ENCODE peak calls at places on chromosome 6, in five cellular contexts. One of them, this sample, is unnamed. For H3K4me1, the result is how much of the 10 kb centered on the place peaks cover.

GRCh38 chr6:82881519-82881918 is 184.1 kb downstream of the UBE3D start:
- DNase-seq in K562: no peak
- DNase-seq in H1: no peak
- DNase-seq in A549: no peak
- DNase-seq in HepG2: no peak
- DNase-seq in this sample: no peak

GRCh38 chr6:14824060-14824834 is 421.6 kb upstream of the JARID2 start:
- DNase-seq in H1: no peak
- DNase-seq in A549: no peak
- DNase-seq in K562: no peak
- DNase-seq in HepG2: no peak
- DNase-seq in this sample: no peak

GRCh38 chr6:113847435-113847834 is 9.7 kb upstream of the MARCKS start:
- DNase-seq in K562: no peak
- DNase-seq in H1: no peak
- DNase-seq in HepG2: no peak
- DNase-seq in A549: no peak
- DNase-seq in this sample: no peak

GRCh38 chr6:99743647-99744046 is 137.0 kb downstream of the PRDM13 start:
- DNase-seq in HepG2: no peak
- DNase-seq in K562: no peak
- DNase-seq in H1: no peak
- DNase-seq in A549: no peak
- DNase-seq in this sample: no peak

GRCh38 chr6:32886674-32887383 is 32.8 kb downstream of the PSMB9 start:
- DNase-seq in A549: no peak
- DNase-seq in H1: no peak
- DNase-seq in K562: no peak
- DNase-seq in HepG2: no peak
- DNase-seq in this sample: peak

GRCh38 chr6:80182291-80182690 is 75.8 kb downstream of the BCKDHB start:
- DNase-seq in HepG2: no peak
- DNase-seq in H1: no peak
- DNase-seq in K562: no peak
- DNase-seq in A549: no peak
- DNase-seq in this sample: peak

GRCh38 chr6:1856381-1856780 is 246.7 kb downstream of the FOXC1 start:
- DNase-seq in K562: no peak
- DNase-seq in A549: no peak
- DNase-seq in HepG2: no peak
- DNase-seq in H1: no peak
- DNase-seq in this sample: peak

GRCh38 chr6:161618816-161619454 is 345.1 kb upstream of the AGPAT4 start:
- DNase-seq in H1: peak
- DNase-seq in A549: peak
- DNase-seq in HepG2: peak
- DNase-seq in K562: peak
- DNase-seq in this sample: no peak

GRCh38 chr6:137315081-137315480 is 95.9 kb upstream of the IFNGR1 start:
- DNase-seq in A549: no peak
- DNase-seq in HepG2: peak
- DNase-seq in K562: no peak
- DNase-seq in H1: no peak
- DNase-seq in this sample: no peak

DNA sequence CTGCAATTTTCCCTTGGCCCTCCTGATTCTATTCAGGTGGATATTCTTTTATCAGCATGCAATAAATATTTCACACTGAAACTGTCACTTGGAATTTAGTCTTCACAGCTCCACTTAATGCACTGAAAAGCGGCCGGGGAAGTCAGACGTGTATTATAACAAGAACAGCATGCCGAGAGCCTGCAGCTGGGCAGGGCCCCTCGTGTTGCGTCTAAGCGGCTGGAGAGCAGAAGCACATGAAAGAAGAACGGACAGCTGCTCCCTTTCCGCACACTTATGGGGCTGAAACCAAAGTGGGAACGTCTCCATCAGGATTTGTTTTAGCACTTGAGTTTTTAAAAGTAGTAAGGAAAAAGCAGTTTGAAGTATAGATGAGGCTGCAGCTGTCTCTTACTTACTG is 57.2 kb downstream of the LYRM4 start:
- DNase-seq in A549: no peak
- DNase-seq in HepG2: no peak
- DNase-seq in H1: no peak
- DNase-seq in K562: no peak
- DNase-seq in this sample: no peak
- H3K4me1 ChIP-seq in A549: under half
- H3K4me1 ChIP-seq in HepG2: half or more
- H3K4me1 ChIP-seq in H1: under half
- H3K4me1 ChIP-seq in K562: under half
- H3K4me1 ChIP-seq in this sample: under half

DNA sequence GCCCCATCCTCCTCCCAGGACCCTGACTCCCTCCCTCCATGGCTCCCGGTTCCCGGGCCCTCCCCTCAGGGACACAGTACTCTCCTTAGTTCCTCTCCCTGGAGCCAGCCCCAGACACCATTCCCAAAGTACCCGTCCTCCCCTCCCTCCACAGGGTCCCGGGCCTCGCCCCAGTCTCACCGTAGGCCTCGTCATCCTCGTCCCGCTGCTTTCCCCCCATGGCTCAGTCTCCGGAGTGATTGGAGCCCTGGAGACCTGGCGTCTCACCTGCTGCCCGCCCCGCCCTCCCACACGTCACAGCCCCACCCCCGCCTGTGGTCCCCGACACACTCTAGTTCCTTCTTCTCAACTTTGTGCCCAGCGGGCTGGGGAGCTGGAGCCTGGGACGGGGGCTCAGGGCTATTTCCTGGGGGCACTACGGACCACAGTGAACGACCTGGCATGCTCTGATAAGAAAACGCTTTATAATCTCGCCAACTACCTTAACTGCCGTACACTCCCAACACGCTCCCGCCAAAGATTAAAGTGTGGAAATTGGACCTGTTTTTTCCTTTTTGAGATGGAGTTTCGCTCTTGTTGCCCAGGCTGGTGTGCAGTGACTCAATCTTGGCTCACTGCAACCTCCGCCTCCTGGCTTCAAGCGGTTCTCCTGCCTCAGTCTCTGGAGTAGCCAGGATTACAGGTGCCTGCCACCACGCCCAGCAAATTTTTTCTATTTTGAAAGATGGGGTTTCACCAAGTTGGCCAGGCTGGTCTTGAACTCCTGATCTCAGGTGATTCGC is at the start of gene SLC44A4:
- DNase-seq in HepG2: no peak
- DNase-seq in K562: no peak
- DNase-seq in A549: no peak
- DNase-seq in H1: no peak
- DNase-seq in this sample: no peak
- TF ChIP-seq POLR2A in HepG2: no peak
- TF ChIP-seq POLR2A in K562: peak
- TF ChIP-seq POLR2A in A549: no peak
- TF ChIP-seq POLR2A in H1: no peak
- TF ChIP-seq POLR2A in this sample: no peak

DNA sequence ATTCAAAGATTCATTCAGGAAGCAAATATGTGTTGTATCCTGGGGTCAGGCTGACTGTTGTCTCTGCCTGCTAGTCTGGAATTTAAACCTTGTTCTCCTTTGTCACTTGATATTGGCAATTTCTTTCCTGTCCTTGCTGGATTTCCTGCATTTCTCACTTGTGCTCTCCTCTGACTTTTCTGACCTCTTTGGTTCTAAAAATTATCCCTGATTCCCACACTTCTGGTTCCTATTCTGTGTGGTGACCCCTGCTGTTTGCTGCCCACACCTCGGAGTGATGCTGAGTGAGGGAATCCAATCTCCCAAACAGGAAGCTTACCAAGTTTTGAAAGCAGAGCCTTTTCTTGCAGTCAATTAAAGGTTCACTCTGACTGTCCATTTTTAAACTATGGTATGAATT is 345.3 kb downstream of the CDKAL1 start:
- DNase-seq in HepG2: peak
- DNase-seq in K562: no peak
- DNase-seq in A549: no peak
- DNase-seq in H1: no peak
- DNase-seq in this sample: peak
- TF ChIP-seq JUN in HepG2: no peak
- TF ChIP-seq JUN in K562: no peak
- TF ChIP-seq JUN in A549: no peak
- TF ChIP-seq JUN in H1: no peak
- TF ChIP-seq JUN in this sample: no peak

GRCh38 chr6:156825475-156825874 is 48.3 kb downstream of the ARID1B start:
- DNase-seq in A549: no peak
- DNase-seq in H1: no peak
- DNase-seq in K562: no peak
- DNase-seq in HepG2: no peak
- DNase-seq in this sample: peak
- H3K4me1 ChIP-seq in A549: under half
- H3K4me1 ChIP-seq in H1: under half
- H3K4me1 ChIP-seq in K562: under half
- H3K4me1 ChIP-seq in HepG2: under half
- H3K4me1 ChIP-seq in this sample: under half

This sample was measured in endothelial cell of umbilical vein.